ENCODE peak calls at places on chromosomes 4 and X, in ten cellular contexts. One of them, this sample, is unnamed.
A peak's percentile ranks its signal among the peaks of the same experiment; 100 is the strongest.

GRCh38 chr4:56261027-56261426 is 126.3 kb downstream of the AASDH start:
- DNase-seq in Peyer's patch: no peak
- DNase-seq in pancreas: no peak
- DNase-seq in foreskin melanocyte: no peak
- DNase-seq in fibroblast of gingiva: no peak
- DNase-seq in BE2C: no peak
- DNase-seq in NCI-H748 treated with DMSO at 0.1 percent for 48 hours: no peak
- DNase-seq in CD4-positive, alpha-beta T cell: no peak
- DNase-seq in tibial artery: no peak
- DNase-seq in stimulated activated CD8-positive, alpha-beta memory T cell treated with anti-CD3 and anti-CD28 coated beads, Interleukin-4, amount 100 ng/mL, for 24 hours: peak; percentile 26
- DNase-seq in this sample: no peak

GRCh38 chr4:154858166-154858565 is 77.1 kb downstream of the RBM46 start:
- DNase-seq in Peyer's patch: no peak
- DNase-seq in pancreas: no peak
- DNase-seq in foreskin melanocyte: no peak
- DNase-seq in fibroblast of gingiva: peak; percentile 13
- DNase-seq in BE2C: no peak
- DNase-seq in NCI-H748 treated with DMSO at 0.1 percent for 48 hours: no peak
- DNase-seq in CD4-positive, alpha-beta T cell: no peak
- DNase-seq in tibial artery: no peak
- DNase-seq in stimulated activated CD8-positive, alpha-beta memory T cell treated with anti-CD3 and anti-CD28 coated beads, Interleukin-4, amount 100 ng/mL, for 24 hours: no peak
- DNase-seq in this sample: no peak

GRCh38 chr4:148716361-148717063 is 274.3 kb upstream of the NR3C2 start:
- DNase-seq in Peyer's patch: no peak
- DNase-seq in pancreas: no peak
- DNase-seq in foreskin melanocyte: peak; percentile 4
- DNase-seq in fibroblast of gingiva: no peak
- DNase-seq in BE2C: no peak
- DNase-seq in NCI-H748 treated with DMSO at 0.1 percent for 48 hours: no peak
- DNase-seq in CD4-positive, alpha-beta T cell: no peak
- DNase-seq in tibial artery: no peak
- DNase-seq in stimulated activated CD8-positive, alpha-beta memory T cell treated with anti-CD3 and anti-CD28 coated beads, Interleukin-4, amount 100 ng/mL, for 24 hours: no peak
- DNase-seq in this sample: no peak

GRCh38 chrX:7205037-7205577 is 57.2 kb upstream of the PUDP start:
- DNase-seq in Peyer's patch: no peak
- DNase-seq in pancreas: no peak
- DNase-seq in foreskin melanocyte: no peak
- DNase-seq in fibroblast of gingiva: no peak
- DNase-seq in BE2C: no peak
- DNase-seq in NCI-H748 treated with DMSO at 0.1 percent for 48 hours: no peak
- DNase-seq in CD4-positive, alpha-beta T cell: no peak
- DNase-seq in tibial artery: no peak
- DNase-seq in stimulated activated CD8-positive, alpha-beta memory T cell treated with anti-CD3 and anti-CD28 coated beads, Interleukin-4, amount 100 ng/mL, for 24 hours: no peak
- DNase-seq in this sample: no peak

GRCh38 chr4:771464-771863 is 54.5 kb downstream of the CPLX1 start:
- DNase-seq in Peyer's patch: no peak
- DNase-seq in pancreas: no peak
- DNase-seq in foreskin melanocyte: no peak
- DNase-seq in fibroblast of gingiva: no peak
- DNase-seq in BE2C: no peak
- DNase-seq in NCI-H748 treated with DMSO at 0.1 percent for 48 hours: no peak
- DNase-seq in CD4-positive, alpha-beta T cell: no peak
- DNase-seq in tibial artery: no peak
- DNase-seq in stimulated activated CD8-positive, alpha-beta memory T cell treated with anti-CD3 and anti-CD28 coated beads, Interleukin-4, amount 100 ng/mL, for 24 hours: no peak
- DNase-seq in this sample: peak; percentile 23

GRCh38 chr4:8771666-8772065 is 100.0 kb downstream of the HMX1 start:
- DNase-seq in Peyer's patch: peak; percentile 40
- DNase-seq in pancreas: no peak
- DNase-seq in foreskin melanocyte: no peak
- DNase-seq in fibroblast of gingiva: no peak
- DNase-seq in BE2C: peak; percentile 1
- DNase-seq in NCI-H748 treated with DMSO at 0.1 percent for 48 hours: no peak
- DNase-seq in CD4-positive, alpha-beta T cell: no peak
- DNase-seq in tibial artery: peak; percentile 37
- DNase-seq in stimulated activated CD8-positive, alpha-beta memory T cell treated with anti-CD3 and anti-CD28 coated beads, Interleukin-4, amount 100 ng/mL, for 24 hours: no peak
- DNase-seq in this sample: no peak

GRCh38 chr4:146401274-146401673 is 120.5 kb downstream of the SLC10A7 start:
- DNase-seq in Peyer's patch: no peak
- DNase-seq in pancreas: no peak
- DNase-seq in foreskin melanocyte: no peak
- DNase-seq in fibroblast of gingiva: peak; percentile 26
- DNase-seq in BE2C: no peak
- DNase-seq in NCI-H748 treated with DMSO at 0.1 percent for 48 hours: no peak
- DNase-seq in CD4-positive, alpha-beta T cell: no peak
- DNase-seq in tibial artery: no peak
- DNase-seq in stimulated activated CD8-positive, alpha-beta memory T cell treated with anti-CD3 and anti-CD28 coated beads, Interleukin-4, amount 100 ng/mL, for 24 hours: no peak
- DNase-seq in this sample: no peak

GRCh38 chr4:122827899-122828601 is 1.4 kb downstream of the FGF2 start:
- DNase-seq in Peyer's patch: no peak
- DNase-seq in pancreas: no peak
- DNase-seq in foreskin melanocyte: no peak
- DNase-seq in fibroblast of gingiva: peak; percentile 62
- DNase-seq in BE2C: peak; percentile 23
- DNase-seq in NCI-H748 treated with DMSO at 0.1 percent for 48 hours: no peak
- DNase-seq in CD4-positive, alpha-beta T cell: no peak
- DNase-seq in tibial artery: peak; percentile 74
- DNase-seq in stimulated activated CD8-positive, alpha-beta memory T cell treated with anti-CD3 and anti-CD28 coated beads, Interleukin-4, amount 100 ng/mL, for 24 hours: no peak
- DNase-seq in this sample: no peak

GRCh38 chrX:54482839-54483593 is 13.0 kb downstream of the FGD1 start:
- DNase-seq in Peyer's patch: no peak
- DNase-seq in pancreas: no peak
- DNase-seq in foreskin melanocyte: no peak
- DNase-seq in fibroblast of gingiva: peak; percentile 23
- DNase-seq in BE2C: peak; percentile 12
- DNase-seq in NCI-H748 treated with DMSO at 0.1 percent for 48 hours: no peak
- DNase-seq in CD4-positive, alpha-beta T cell: no peak
- DNase-seq in tibial artery: peak; percentile 62
- DNase-seq in stimulated activated CD8-positive, alpha-beta memory T cell treated with anti-CD3 and anti-CD28 coated beads, Interleukin-4, amount 100 ng/mL, for 24 hours: no peak
- DNase-seq in this sample: no peak

GRCh38 chr4:75950416-75950815 is 9.6 kb upstream of the NAAA start:
- DNase-seq in Peyer's patch: no peak
- DNase-seq in pancreas: no peak
- DNase-seq in foreskin melanocyte: no peak
- DNase-seq in fibroblast of gingiva: peak; percentile 90
- DNase-seq in BE2C: no peak
- DNase-seq in NCI-H748 treated with DMSO at 0.1 percent for 48 hours: no peak
- DNase-seq in CD4-positive, alpha-beta T cell: no peak
- DNase-seq in tibial artery: no peak
- DNase-seq in stimulated activated CD8-positive, alpha-beta memory T cell treated with anti-CD3 and anti-CD28 coated beads, Interleukin-4, amount 100 ng/mL, for 24 hours: no peak
- DNase-seq in this sample: no peak

GRCh38 chr4:63620271-63620670 is 789.0 kb downstream of the TECRL start:
- DNase-seq in Peyer's patch: no peak
- DNase-seq in pancreas: no peak
- DNase-seq in foreskin melanocyte: no peak
- DNase-seq in fibroblast of gingiva: no peak
- DNase-seq in BE2C: peak; percentile 67
- DNase-seq in NCI-H748 treated with DMSO at 0.1 percent for 48 hours: peak; percentile 50
- DNase-seq in CD4-positive, alpha-beta T cell: no peak
- DNase-seq in tibial artery: no peak
- DNase-seq in stimulated activated CD8-positive, alpha-beta memory T cell treated with anti-CD3 and anti-CD28 coated beads, Interleukin-4, amount 100 ng/mL, for 24 hours: no peak
- DNase-seq in this sample: no peak

GRCh38 chr4:15809058-15809457 is 30.9 kb downstream of the CD38 start:
- DNase-seq in Peyer's patch: no peak
- DNase-seq in pancreas: no peak
- DNase-seq in foreskin melanocyte: no peak
- DNase-seq in fibroblast of gingiva: no peak
- DNase-seq in BE2C: no peak
- DNase-seq in NCI-H748 treated with DMSO at 0.1 percent for 48 hours: no peak
- DNase-seq in CD4-positive, alpha-beta T cell: no peak
- DNase-seq in tibial artery: no peak
- DNase-seq in stimulated activated CD8-positive, alpha-beta memory T cell treated with anti-CD3 and anti-CD28 coated beads, Interleukin-4, amount 100 ng/mL, for 24 hours: no peak
- DNase-seq in this sample: no peak

GRCh38 chrX:18946157-18946556 is 37.8 kb downstream of the PHKA2 start:
- DNase-seq in Peyer's patch: no peak
- DNase-seq in pancreas: no peak
- DNase-seq in foreskin melanocyte: no peak
- DNase-seq in fibroblast of gingiva: no peak
- DNase-seq in BE2C: no peak
- DNase-seq in NCI-H748 treated with DMSO at 0.1 percent for 48 hours: no peak
- DNase-seq in CD4-positive, alpha-beta T cell: no peak
- DNase-seq in tibial artery: no peak
- DNase-seq in stimulated activated CD8-positive, alpha-beta memory T cell treated with anti-CD3 and anti-CD28 coated beads, Interleukin-4, amount 100 ng/mL, for 24 hours: no peak
- DNase-seq in this sample: no peak